ENCODE peak calls at places on chromosomes 4 and X, in seven cellular contexts. C is kidney glomerular epithelial cell; F is hypothalamus; K is HT-29; R is stimulated activated naive CD4-positive, alpha-beta T cell; U is GM03348; L is SJSA1. Z is an unnamed sample.

GRCh38 chr4:83234902-83235644 is 49.5 kb downstream of the COQ2 start:
- DNase-seq in C (no peak), F (no peak), K (peak), R (no peak), U (no peak), L (no peak), Z (no peak)

GRCh38 chr4:85657143-85657542 is 182.2 kb downstream of the ARHGAP24 start:
- DNase-seq in C (no peak), F (no peak), K (no peak), R (no peak), U (no peak), L (no peak), Z (no peak)

GRCh38 chr4:20313237-20314030 is 61.7 kb downstream of the SLIT2 start:
- DNase-seq in C (no peak), F (no peak), K (peak), R (no peak), U (no peak), L (no peak), Z (no peak)

GRCh38 chr4:8330821-8331566 is 61.4 kb downstream of the HTRA3 start:
- DNase-seq in C (no peak), F (no peak), K (no peak), R (no peak), U (no peak), L (no peak), Z (no peak)

GRCh38 chr4:189840356-189840755 is 100.3 kb upstream of the FRG1 start:
- DNase-seq in C (no peak), F (no peak), K (no peak), R (no peak), U (no peak), L (no peak), Z (no peak)

GRCh38 chrX:37993857-37994619 is 12.3 kb upstream of the SYTL5 start:
- DNase-seq in C (no peak), F (no peak), K (peak), R (no peak), U (no peak), L (no peak), Z (no peak)

GRCh38 chr4:121182296-121182695 is 18.2 kb upstream of the TNIP3 start:
- DNase-seq in C (peak), F (no peak), K (peak), R (peak), U (peak), L (peak), Z (no peak)

GRCh38 chrX:136810493-136810892 is 29.8 kb upstream of the ARHGEF6 start:
- DNase-seq in C (no peak), F (no peak), K (no peak), R (no peak), U (no peak), L (no peak), Z (no peak)

Z was measured in nucleus accumbens.